ENCODE peak calls at places on chromosomes 16 and 17, in six cellular contexts. One of them, this sample, is unnamed.

GRCh38 chr16:46632778-46633733 is 11.9 kb upstream of the SHCBP1 start:
- DNase-seq in A549: no peak
- DNase-seq in OCI-LY7: no peak
- DNase-seq in neuronal stem cell: no peak
- DNase-seq in IMR-90: no peak
- DNase-seq in SK-N-SH: no peak
- DNase-seq in this sample: no peak

GRCh38 chr17:82569621-82570020 is 50.1 kb downstream of the FOXK2 start:
- DNase-seq in A549: no peak
- DNase-seq in OCI-LY7: no peak
- DNase-seq in neuronal stem cell: no peak
- DNase-seq in IMR-90: no peak
- DNase-seq in SK-N-SH: no peak
- DNase-seq in this sample: no peak

GRCh38 chr17:55152236-55152635 is 112.5 kb upstream of the HLF start:
- DNase-seq in A549: no peak
- DNase-seq in OCI-LY7: no peak
- DNase-seq in neuronal stem cell: no peak
- DNase-seq in IMR-90: peak
- DNase-seq in SK-N-SH: no peak
- DNase-seq in this sample: no peak

GRCh38 chr17:21029032-21029431 is 13.8 kb downstream of the USP22 start:
- DNase-seq in A549: peak
- DNase-seq in OCI-LY7: no peak
- DNase-seq in neuronal stem cell: no peak
- DNase-seq in IMR-90: peak
- DNase-seq in SK-N-SH: no peak
- DNase-seq in this sample: peak

GRCh38 chr16:6888536-6888935 is 444.1 kb upstream of the RBFOX1 start:
- DNase-seq in A549: no peak
- DNase-seq in OCI-LY7: no peak
- DNase-seq in neuronal stem cell: no peak
- DNase-seq in IMR-90: no peak
- DNase-seq in SK-N-SH: no peak
- DNase-seq in this sample: no peak

GRCh38 chr16:19093631-19094541 is 19.9 kb upstream of the ITPRIPL2 start:
- DNase-seq in A549: no peak
- DNase-seq in OCI-LY7: no peak
- DNase-seq in neuronal stem cell: no peak
- DNase-seq in IMR-90: no peak
- DNase-seq in SK-N-SH: no peak
- DNase-seq in this sample: no peak

GRCh38 chr17:28405632-28406477 is at the start of gene SLC46A1:
- DNase-seq in A549: peak
- DNase-seq in OCI-LY7: no peak
- DNase-seq in neuronal stem cell: no peak
- DNase-seq in IMR-90: no peak
- DNase-seq in SK-N-SH: peak
- DNase-seq in this sample: peak

GRCh38 chr16:57413301-57413730 is 8.7 kb downstream of the CCL17 start:
- DNase-seq in A549: no peak
- DNase-seq in OCI-LY7: peak
- DNase-seq in neuronal stem cell: no peak
- DNase-seq in IMR-90: no peak
- DNase-seq in SK-N-SH: no peak
- DNase-seq in this sample: no peak

GRCh38 chr16:17241264-17241835 is 229.4 kb downstream of the XYLT1 start:
- DNase-seq in A549: no peak
- DNase-seq in OCI-LY7: no peak
- DNase-seq in neuronal stem cell: no peak
- DNase-seq in IMR-90: no peak
- DNase-seq in SK-N-SH: no peak
- DNase-seq in this sample: no peak

GRCh38 chr17:70119961-70120360 is 44.9 kb downstream of the KCNJ16 start:
- DNase-seq in A549: no peak
- DNase-seq in OCI-LY7: no peak
- DNase-seq in neuronal stem cell: no peak
- DNase-seq in IMR-90: no peak
- DNase-seq in SK-N-SH: no peak
- DNase-seq in this sample: no peak

GRCh38 chr16:54242199-54242598 is 44.4 kb downstream of the IRX3 start:
- DNase-seq in A549: peak
- DNase-seq in OCI-LY7: peak
- DNase-seq in neuronal stem cell: peak
- DNase-seq in IMR-90: no peak
- DNase-seq in SK-N-SH: peak
- DNase-seq in this sample: peak

GRCh38 chr16:630815-631405 is at the start of gene WFIKKN1:
- DNase-seq in A549: no peak
- DNase-seq in OCI-LY7: no peak
- DNase-seq in neuronal stem cell: peak
- DNase-seq in IMR-90: no peak
- DNase-seq in SK-N-SH: peak
- DNase-seq in this sample: no peak

GRCh38 chr17:16150251-16150859 is 65.0 kb downstream of the NCOR1 start:
- DNase-seq in A549: peak
- DNase-seq in OCI-LY7: no peak
- DNase-seq in neuronal stem cell: no peak
- DNase-seq in IMR-90: peak
- DNase-seq in SK-N-SH: no peak
- DNase-seq in this sample: peak

GRCh38 chr17:9230861-9231260 is 209.6 kb downstream of the NTN1 start:
- DNase-seq in A549: no peak
- DNase-seq in OCI-LY7: no peak
- DNase-seq in neuronal stem cell: no peak
- DNase-seq in IMR-90: no peak
- DNase-seq in SK-N-SH: no peak
- DNase-seq in this sample: no peak

GRCh38 chr16:56137269-56137668 is 54.0 kb upstream of the GNAO1 start:
- DNase-seq in A549: no peak
- DNase-seq in OCI-LY7: no peak
- DNase-seq in neuronal stem cell: no peak
- DNase-seq in IMR-90: no peak
- DNase-seq in SK-N-SH: no peak
- DNase-seq in this sample: no peak

GRCh38 chr16:31108035-31108793 is at the start of gene BCKDK:
- DNase-seq in A549: peak
- DNase-seq in OCI-LY7: peak
- DNase-seq in neuronal stem cell: peak
- DNase-seq in IMR-90: peak
- DNase-seq in SK-N-SH: peak
- DNase-seq in this sample: peak

GRCh38 chr17:13204607-13205237 is 186.9 kb upstream of the ELAC2 start:
- DNase-seq in A549: no peak
- DNase-seq in OCI-LY7: no peak
- DNase-seq in neuronal stem cell: no peak
- DNase-seq in IMR-90: no peak
- DNase-seq in SK-N-SH: no peak
- DNase-seq in this sample: peak

GRCh38 chr17:67647482-67647881 is 70.3 kb upstream of the NOL11 start:
- DNase-seq in A549: no peak
- DNase-seq in OCI-LY7: peak
- DNase-seq in neuronal stem cell: no peak
- DNase-seq in IMR-90: no peak
- DNase-seq in SK-N-SH: no peak
- DNase-seq in this sample: no peak
- H3K4me2 ChIP-seq in A549: no peak
- H3K4me2 ChIP-seq in OCI-LY7: peak
- H3K4me2 ChIP-seq in neuronal stem cell: no peak
- H3K4me2 ChIP-seq in IMR-90: no peak
- H3K4me2 ChIP-seq in SK-N-SH: no peak
- H3K4me2 ChIP-seq in this sample: no peak

DNA sequence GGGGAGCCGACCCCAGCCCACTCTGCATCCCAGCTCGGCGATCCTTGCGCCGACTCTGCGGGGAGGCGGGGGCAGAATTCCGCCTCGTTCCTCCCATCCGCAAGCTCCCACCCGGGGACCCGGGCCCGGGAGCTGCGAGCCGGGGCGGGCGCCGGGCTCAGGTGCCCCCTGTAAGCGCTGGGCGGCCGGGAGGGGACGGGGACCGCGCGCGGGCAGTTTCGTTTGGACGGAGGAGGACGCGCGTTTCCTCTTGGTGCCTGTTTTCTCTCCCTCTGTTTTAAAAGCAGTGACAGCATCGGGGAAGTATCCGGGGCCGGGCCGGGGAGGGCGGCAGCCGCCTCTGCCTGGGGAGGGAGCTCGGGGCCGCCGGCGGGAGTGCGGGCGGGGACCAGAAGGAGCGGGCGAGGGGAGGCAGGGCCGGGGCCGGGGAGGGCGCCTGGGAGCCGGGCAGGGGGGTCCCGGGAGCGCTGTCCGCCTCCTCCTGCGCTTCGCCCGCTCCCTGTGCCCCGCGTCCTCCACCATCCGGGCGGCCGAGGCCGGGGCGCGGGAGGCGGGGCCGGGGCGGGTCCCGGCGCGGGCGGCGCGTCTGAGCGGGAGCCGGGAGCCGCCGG is 57.0 kb downstream of the RAP1GAP2 start:
- DNase-seq in A549: peak
- DNase-seq in OCI-LY7: peak
- DNase-seq in neuronal stem cell: no peak
- DNase-seq in IMR-90: peak
- DNase-seq in SK-N-SH: peak
- DNase-seq in this sample: peak
- H3K4me2 ChIP-seq in A549: peak
- H3K4me2 ChIP-seq in OCI-LY7: peak
- H3K4me2 ChIP-seq in neuronal stem cell: peak
- H3K4me2 ChIP-seq in IMR-90: peak
- H3K4me2 ChIP-seq in SK-N-SH: peak
- H3K4me2 ChIP-seq in this sample: peak

GRCh38 chr17:57697891-57698708 is 47.0 kb downstream of the CCDC182 start:
- DNase-seq in A549: no peak
- DNase-seq in OCI-LY7: no peak
- DNase-seq in neuronal stem cell: no peak
- DNase-seq in IMR-90: no peak
- DNase-seq in SK-N-SH: no peak
- DNase-seq in this sample: no peak
- H3K4me2 ChIP-seq in A549: no peak
- H3K4me2 ChIP-seq in OCI-LY7: no peak
- H3K4me2 ChIP-seq in neuronal stem cell: no peak
- H3K4me2 ChIP-seq in IMR-90: no peak
- H3K4me2 ChIP-seq in SK-N-SH: no peak
- H3K4me2 ChIP-seq in this sample: no peak

GRCh38 chr16:11379420-11379819 is 34.2 kb downstream of the RMI2 start:
- DNase-seq in A549: no peak
- DNase-seq in OCI-LY7: no peak
- DNase-seq in neuronal stem cell: no peak
- DNase-seq in IMR-90: peak
- DNase-seq in SK-N-SH: no peak
- DNase-seq in this sample: peak
- H3K4me2 ChIP-seq in A549: no peak
- H3K4me2 ChIP-seq in OCI-LY7: peak
- H3K4me2 ChIP-seq in neuronal stem cell: no peak
- H3K4me2 ChIP-seq in IMR-90: no peak
- H3K4me2 ChIP-seq in SK-N-SH: no peak
- H3K4me2 ChIP-seq in this sample: peak

GRCh38 chr16:4200000-4200780 is 41.7 kb downstream of the SRL start:
- DNase-seq in A549: peak
- DNase-seq in OCI-LY7: peak
- DNase-seq in neuronal stem cell: peak
- DNase-seq in IMR-90: peak
- DNase-seq in SK-N-SH: peak
- DNase-seq in this sample: peak

GRCh38 chr16:4202615-4203014 is 39.3 kb downstream of the SRL start:
- DNase-seq in A549: no peak
- DNase-seq in OCI-LY7: no peak
- DNase-seq in neuronal stem cell: no peak
- DNase-seq in IMR-90: no peak
- DNase-seq in SK-N-SH: no peak
- DNase-seq in this sample: no peak

GRCh38 chr16:4205971-4206370 is 35.9 kb downstream of the SRL start:
- DNase-seq in A549: no peak
- DNase-seq in OCI-LY7: no peak
- DNase-seq in neuronal stem cell: no peak
- DNase-seq in IMR-90: no peak
- DNase-seq in SK-N-SH: no peak
- DNase-seq in this sample: no peak

GRCh38 chr16:4203748-4204147 is 38.1 kb downstream of the SRL start:
- DNase-seq in A549: no peak
- DNase-seq in OCI-LY7: no peak
- DNase-seq in neuronal stem cell: no peak
- DNase-seq in IMR-90: no peak
- DNase-seq in SK-N-SH: no peak
- DNase-seq in this sample: no peak

DNA sequence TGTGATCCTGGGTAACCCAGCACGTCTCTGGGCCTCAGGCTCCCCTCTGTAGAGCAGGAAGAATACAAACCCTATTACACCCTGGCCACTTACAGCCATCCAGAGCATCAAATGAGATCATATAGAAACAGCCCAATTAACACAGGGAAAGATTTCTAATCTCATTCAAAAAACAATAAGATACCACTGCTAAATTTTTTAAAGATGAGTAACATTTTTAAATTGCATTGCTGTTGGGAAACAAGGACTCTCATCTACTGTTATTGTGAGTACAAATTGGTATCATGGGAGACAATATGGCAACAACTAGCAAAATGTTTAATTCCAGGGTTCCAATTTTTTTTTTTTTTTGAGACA is 41.1 kb downstream of the SRL start:
- DNase-seq in A549: no peak
- DNase-seq in OCI-LY7: no peak
- DNase-seq in neuronal stem cell: no peak
- DNase-seq in IMR-90: peak
- DNase-seq in SK-N-SH: no peak
- DNase-seq in this sample: no peak
- H3K4me2 ChIP-seq in A549: no peak
- H3K4me2 ChIP-seq in OCI-LY7: no peak
- H3K4me2 ChIP-seq in neuronal stem cell: no peak
- H3K4me2 ChIP-seq in IMR-90: no peak
- H3K4me2 ChIP-seq in SK-N-SH: no peak
- H3K4me2 ChIP-seq in this sample: no peak

DNA sequence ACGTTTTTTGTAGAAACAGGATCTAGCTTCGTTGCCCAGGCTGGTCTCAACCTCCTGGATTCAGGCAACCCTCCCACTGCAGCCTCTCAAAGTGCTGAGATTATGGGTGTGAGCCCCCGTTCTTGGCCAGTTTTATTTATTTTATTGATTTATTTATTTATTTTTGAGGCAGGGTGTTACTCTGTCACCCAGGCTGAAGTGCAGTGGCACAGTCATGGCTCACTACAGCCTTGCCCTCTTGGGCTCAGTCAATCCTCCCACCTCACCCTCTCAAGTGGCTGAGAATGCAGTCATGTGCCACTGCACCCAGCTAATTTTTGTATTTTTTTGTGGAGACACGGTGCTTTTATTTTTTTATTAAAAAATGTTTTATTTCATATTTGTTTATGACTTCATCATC is 79.9 kb upstream of the ATF7IP2 start:
- DNase-seq in A549: no peak
- DNase-seq in OCI-LY7: no peak
- DNase-seq in neuronal stem cell: no peak
- DNase-seq in IMR-90: no peak
- DNase-seq in SK-N-SH: no peak
- DNase-seq in this sample: no peak
- H3K4me2 ChIP-seq in A549: no peak
- H3K4me2 ChIP-seq in OCI-LY7: no peak
- H3K4me2 ChIP-seq in neuronal stem cell: no peak
- H3K4me2 ChIP-seq in IMR-90: no peak
- H3K4me2 ChIP-seq in SK-N-SH: no peak
- H3K4me2 ChIP-seq in this sample: no peak